ENCODE peak calls at places on chromosomes 4 and X, in four cellular contexts. V, N, M and B are unnamed samples.

GRCh38 chrX:5306654-5307121 is 922.0 kb downstream of the NLGN4X start:
- DNase-seq in V (peak; percentile 21), N (no peak), M (no peak), B (no peak)

GRCh38 chr4:149347139-149347538 is 468.5 kb downstream of the IQCM start:
- DNase-seq in V (no peak), N (no peak), M (no peak), B (no peak)

GRCh38 chr4:51831133-51831532 is 11.8 kb upstream of the DCUN1D4 start:
- DNase-seq in V (no peak), N (no peak), M (no peak), B (no peak)

GRCh38 chr4:27790911-27791310 is 930.3 kb downstream of the STIM2 start:
- DNase-seq in V (no peak), N (no peak), M (no peak), B (no peak)

GRCh38 chrX:111041018-111041462 is 55.0 kb upstream of the PAK3 start:
- DNase-seq in V (peak; percentile 60), N (no peak), M (no peak), B (no peak)

GRCh38 chr4:122661661-122662160 is 40.8 kb upstream of the IL21 start:
- DNase-seq in V (no peak), N (no peak), M (no peak), B (no peak)

GRCh38 chr4:81256059-81256635 is 41.1 kb upstream of the PRKG2 start:
- DNase-seq in V (no peak), N (no peak), M (no peak), B (no peak)

GRCh38 chrX:23548164-23548563 is 119.1 kb upstream of the PRDX4 start:
- DNase-seq in V (no peak), N (no peak), M (no peak), B (no peak)

GRCh38 chrX:108312938-108313337 is 125.3 kb downstream of the COL4A6 start:
- DNase-seq in V (no peak), N (no peak), M (no peak), B (no peak)

GRCh38 chr4:44760142-44760898 is 34.0 kb upstream of the GNPDA2 start:
- DNase-seq in V (no peak), N (no peak), M (peak; percentile 34), B (no peak)

GRCh38 chr4:29079260-29079659 is 1640.9 kb upstream of the PCDH7 start:
- DNase-seq in V (no peak), N (no peak), M (no peak), B (no peak)

GRCh38 chr4:150010525-150011126 is 67.6 kb upstream of the DCLK2 start:
- DNase-seq in V (no peak), N (no peak), M (peak; percentile 19), B (peak; percentile 2)

GRCh38 chr4:158411180-158411721 is 110.4 kb upstream of the RXFP1 start:
- DNase-seq in V (no peak), N (no peak), M (no peak), B (no peak)

GRCh38 chr4:5800496-5800895 is 89.5 kb downstream of the EVC start:
- DNase-seq in V (no peak), N (no peak), M (no peak), B (no peak)

GRCh38 chr4:141697116-141697515 is 60.7 kb downstream of the IL15 start:
- DNase-seq in V (no peak), N (no peak), M (no peak), B (no peak)

GRCh38 chr4:86960557-86960959 is 25.7 kb downstream of the AFF1 start:
- DNase-seq in V (no peak), N (no peak), M (no peak), B (no peak)

GRCh38 chr4:26212528-26212927 is 108.3 kb upstream of the RBPJ start:
- DNase-seq in V (no peak), N (no peak), M (no peak), B (no peak)

GRCh38 chrX:37825225-37825842 is 22.0 kb downstream of the DYNLT3 start:
- DNase-seq in V (no peak), N (no peak), M (peak; percentile 25), B (no peak)

GRCh38 chr4:30854566-30854965 is 134.4 kb downstream of the PCDH7 start:
- DNase-seq in V (no peak), N (no peak), M (no peak), B (no peak)

GRCh38 chr4:168325591-168325990 is 7.0 kb upstream of the DDX60 start:
- DNase-seq in V (no peak), N (no peak), M (no peak), B (no peak)

GRCh38 chr4:3021627-3022026 is 52.7 kb downstream of the HTT-AS start:
- DNase-seq in V (no peak), N (no peak), M (no peak), B (no peak)

GRCh38 chr4:108466936-108467902 is 153.2 kb upstream of the RPL34 start:
- DNase-seq in V (no peak), N (peak; percentile 19), M (no peak), B (peak; percentile 6)

GRCh38 chr4:11741190-11741652 is 312.5 kb upstream of the HS3ST1 start:
- DNase-seq in V (no peak), N (no peak), M (no peak), B (no peak)

GRCh38 chrX:124343016-124343415 is 3.3 kb upstream of the SH2D1A start:
- DNase-seq in V (no peak), N (no peak), M (no peak), B (no peak)

GRCh38 chrX:101745046-101745445 is 85.4 kb upstream of the ARMCX2 start:
- DNase-seq in V (no peak), N (no peak), M (no peak), B (no peak)

GRCh38 chr4:177008071-177008835 is 215.5 kb upstream of the VEGFC start:
- DNase-seq in V (no peak), N (no peak), M (no peak), B (no peak)

GRCh38 chr4:114694770-114695169 is 96.2 kb downstream of the UGT8 start:
- DNase-seq in V (no peak), N (peak; percentile 11), M (peak; percentile 20), B (no peak)

DNA sequence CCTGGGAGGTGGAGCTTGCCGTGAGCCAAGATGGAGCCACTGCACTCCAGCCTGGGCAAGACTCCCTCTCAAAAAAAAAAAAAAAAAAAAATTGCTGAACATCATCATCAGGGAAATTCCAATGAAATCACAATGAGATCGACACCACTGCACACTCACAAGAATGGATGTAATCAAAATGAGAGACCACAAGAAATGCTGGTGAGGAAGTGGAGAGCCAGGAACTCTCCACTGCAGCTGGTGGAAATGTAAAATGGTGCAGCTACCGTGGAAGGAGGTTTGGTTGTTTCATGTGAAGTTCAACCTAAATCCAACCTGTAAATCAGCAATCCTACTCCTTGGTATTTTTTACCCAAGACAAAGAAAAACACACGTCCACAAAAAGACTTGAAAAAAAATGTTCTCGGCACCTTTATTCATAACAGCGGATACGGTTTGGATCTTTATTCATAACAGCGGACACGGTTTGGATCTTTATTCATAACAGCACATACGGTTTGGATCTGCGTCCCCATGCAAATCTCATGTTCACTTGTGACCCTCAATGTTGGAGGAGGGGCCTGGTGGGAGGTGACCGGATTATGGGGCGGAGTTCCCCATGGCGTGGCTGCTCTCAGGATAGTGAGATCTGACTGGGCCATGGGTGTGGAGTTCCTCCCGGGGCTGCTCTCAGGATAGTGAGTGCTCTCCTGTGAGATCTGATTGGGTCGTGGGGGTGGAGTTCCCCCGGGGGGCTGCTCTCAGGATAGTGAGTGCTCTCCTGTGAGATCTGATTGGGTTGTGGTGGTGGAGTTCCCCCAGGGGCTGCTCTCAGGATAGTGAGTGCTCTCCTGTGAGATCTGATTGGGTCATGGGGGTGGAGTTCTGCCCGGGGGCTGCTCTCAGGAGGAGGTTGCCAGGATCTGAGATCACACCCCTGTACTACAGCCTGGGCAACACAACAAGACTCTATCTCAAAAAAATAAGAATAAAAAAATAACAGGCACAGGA is 7.7 kb downstream of the GAK start:
- DNase-seq in V (no peak), N (peak; percentile 50), M (peak; percentile 80), B (no peak)
- TF ChIP-seq SPI1 in V (peak; percentile 63), N (peak; percentile 82), M (peak; percentile 55), B (peak; percentile 85)

DNA sequence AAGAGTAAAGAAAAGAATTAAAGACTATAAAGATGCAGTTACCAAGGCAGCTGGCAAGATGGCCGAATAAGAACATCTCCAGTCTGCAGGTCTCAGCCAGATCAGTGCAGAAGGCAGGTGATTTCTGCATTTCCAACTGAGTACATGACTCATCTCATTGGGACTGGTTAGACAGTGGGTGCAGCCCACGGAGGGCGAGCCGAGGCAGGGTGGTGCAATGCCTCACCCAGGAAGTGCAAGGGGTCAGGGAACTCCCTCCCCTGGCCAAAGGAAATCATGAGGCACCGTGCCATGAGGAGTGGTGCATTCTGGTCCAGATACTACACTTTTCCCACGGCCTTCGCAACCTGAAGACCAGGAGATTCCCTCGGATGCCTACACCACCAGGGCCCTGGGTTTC is 20.5 kb downstream of the SPIN4 start:
- DNase-seq in V (no peak), N (no peak), M (no peak), B (no peak)
- TF ChIP-seq SPI1 in V (no peak), N (no peak), M (no peak), B (no peak)

DNA sequence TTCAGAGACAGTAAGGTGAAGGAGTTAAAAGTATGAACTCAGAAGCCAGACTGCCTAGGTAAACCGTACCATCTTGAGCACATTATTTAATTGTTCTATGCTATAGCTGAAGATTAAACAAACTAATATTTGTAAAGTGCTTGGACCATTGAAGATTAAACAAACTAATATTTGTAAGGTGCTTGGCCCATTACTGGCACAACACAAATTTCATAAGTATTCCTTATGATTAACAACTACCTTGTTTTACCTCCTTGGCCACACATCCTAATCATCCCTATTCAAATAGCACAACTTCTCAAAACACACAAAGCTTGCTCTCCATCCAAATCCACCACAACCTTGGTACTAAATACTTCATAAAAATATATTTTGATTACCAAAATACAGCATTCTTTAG is 137.0 kb downstream of the PPP3CA start:
- DNase-seq in V (no peak), N (no peak), M (no peak), B (no peak)
- TF ChIP-seq SPI1 in V (no peak), N (no peak), M (no peak), B (no peak)

GRCh38 chr4:186952709-186953108 is 229.1 kb upstream of the FAT1 start:
- DNase-seq in V (no peak), N (no peak), M (no peak), B (no peak)

GRCh38 chr4:186946140-186946539 is 222.5 kb upstream of the FAT1 start:
- DNase-seq in V (no peak), N (no peak), M (no peak), B (no peak)

GRCh38 chr4:186949847-186950246 is 226.2 kb upstream of the FAT1 start:
- DNase-seq in V (no peak), N (no peak), M (no peak), B (no peak)

GRCh38 chr4:186946682-186947294 is 223.1 kb upstream of the FAT1 start:
- DNase-seq in V (no peak), N (no peak), M (peak; percentile 32), B (no peak)

DNA sequence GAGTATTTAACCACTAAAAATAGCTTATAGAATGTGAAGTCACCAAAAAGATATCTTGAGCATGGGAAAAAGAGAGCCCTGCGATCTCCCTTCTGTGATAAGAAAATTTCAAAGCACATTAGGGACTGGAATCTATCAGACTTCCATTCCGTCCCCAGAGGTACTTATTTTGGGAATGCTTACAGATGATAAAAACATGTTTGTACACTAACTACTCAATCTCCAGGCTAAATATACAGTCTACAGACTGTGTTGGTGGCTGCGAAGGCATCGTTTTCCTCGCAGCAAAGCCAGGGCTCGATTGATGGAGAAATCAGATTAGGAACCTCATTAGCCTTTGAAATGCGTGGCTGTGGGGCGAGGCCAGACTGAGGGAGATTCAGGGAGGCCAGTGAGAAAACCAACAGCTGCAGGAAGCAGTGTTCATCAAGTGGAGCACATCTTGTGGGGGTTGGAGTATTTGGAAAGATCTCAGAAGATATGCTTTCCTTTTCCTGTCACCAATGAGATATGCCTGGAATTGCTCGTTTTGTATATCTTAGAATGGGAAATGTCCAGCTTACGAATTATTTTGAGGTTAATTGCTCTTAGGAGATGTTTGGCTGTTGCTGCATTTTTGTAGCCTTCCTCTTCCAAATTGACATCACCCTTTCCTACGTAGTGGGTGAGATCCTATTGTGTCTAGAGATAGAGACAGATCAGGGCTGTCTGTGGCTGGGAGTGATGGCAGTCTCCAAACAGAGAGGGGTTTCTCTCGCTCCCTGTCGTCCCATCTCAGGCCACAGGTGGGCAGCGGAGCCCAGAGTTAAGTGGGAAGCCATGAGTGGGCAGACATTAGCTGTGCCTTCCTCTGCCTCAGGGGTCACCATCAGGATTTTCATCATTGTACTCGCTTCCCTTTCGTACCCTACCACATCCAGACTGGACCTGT is 225.0 kb upstream of the FAT1 start:
- DNase-seq in V (no peak), N (no peak), M (no peak), B (no peak)
- TF ChIP-seq SPI1 in V (no peak), N (no peak), M (no peak), B (no peak)